ENCODE peak calls at places on chromosomes 13 and 19, in nine cellular contexts. One of them, this sample, is unnamed. For H3K27me3, the result is how much of the 10 kb centered on the place peaks cover.

GRCh38 chr19:17765069-17765618 is 13.9 kb downstream of the FCHO1 start:
- DNase-seq in psoas muscle: peak
- DNase-seq in upper lobe of right lung: peak
- DNase-seq in lung: peak
- DNase-seq in MM.1S: no peak
- DNase-seq in pancreas: peak
- DNase-seq in IMR-90: no peak
- DNase-seq in ascending aorta: peak
- DNase-seq in fibroblast of lung: no peak
- DNase-seq in this sample: no peak

GRCh38 chr13:24618219-24618955 is 61.8 kb upstream of the ATP12A start:
- DNase-seq in upper lobe of right lung: no peak
- DNase-seq in fibroblast of lung: peak
- DNase-seq in ascending aorta: peak
- DNase-seq in MM.1S: no peak
- DNase-seq in pancreas: no peak
- DNase-seq in lung: no peak
- DNase-seq in psoas muscle: no peak
- DNase-seq in IMR-90: no peak
- DNase-seq in this sample: peak

GRCh38 chr19:51980116-51980736 is 6.4 kb downstream of the ZNF350 start:
- DNase-seq in fibroblast of lung: no peak
- DNase-seq in upper lobe of right lung: no peak
- DNase-seq in lung: no peak
- DNase-seq in ascending aorta: no peak
- DNase-seq in psoas muscle: no peak
- DNase-seq in IMR-90: no peak
- DNase-seq in MM.1S: no peak
- DNase-seq in pancreas: no peak
- DNase-seq in this sample: no peak

GRCh38 chr13:37648604-37649003 is 50.0 kb upstream of the POSTN start:
- DNase-seq in upper lobe of right lung: no peak
- DNase-seq in psoas muscle: no peak
- DNase-seq in pancreas: no peak
- DNase-seq in fibroblast of lung: peak
- DNase-seq in IMR-90: peak
- DNase-seq in MM.1S: no peak
- DNase-seq in lung: no peak
- DNase-seq in ascending aorta: no peak
- DNase-seq in this sample: no peak

GRCh38 chr19:34386645-34387445 is 17.4 kb upstream of the PDCD2L start:
- DNase-seq in ascending aorta: no peak
- DNase-seq in pancreas: no peak
- DNase-seq in MM.1S: no peak
- DNase-seq in upper lobe of right lung: no peak
- DNase-seq in lung: no peak
- DNase-seq in IMR-90: no peak
- DNase-seq in fibroblast of lung: no peak
- DNase-seq in psoas muscle: no peak
- DNase-seq in this sample: no peak

GRCh38 chr13:45413826-45414312 is 4.3 kb downstream of the SLC25A30 start:
- DNase-seq in ascending aorta: no peak
- DNase-seq in MM.1S: no peak
- DNase-seq in IMR-90: no peak
- DNase-seq in psoas muscle: no peak
- DNase-seq in fibroblast of lung: peak
- DNase-seq in upper lobe of right lung: no peak
- DNase-seq in pancreas: no peak
- DNase-seq in lung: no peak
- DNase-seq in this sample: no peak

GRCh38 chr19:44142014-44142523 is 715 bp downstream of the ZNF234 start:
- DNase-seq in psoas muscle: peak
- DNase-seq in lung: no peak
- DNase-seq in ascending aorta: no peak
- DNase-seq in upper lobe of right lung: no peak
- DNase-seq in fibroblast of lung: peak
- DNase-seq in IMR-90: peak
- DNase-seq in MM.1S: no peak
- DNase-seq in pancreas: no peak
- DNase-seq in this sample: no peak

GRCh38 chr19:4473011-4473410 is 914 bp downstream of the HDGFL2 start:
- DNase-seq in psoas muscle: no peak
- DNase-seq in lung: no peak
- DNase-seq in MM.1S: no peak
- DNase-seq in IMR-90: no peak
- DNase-seq in pancreas: peak
- DNase-seq in ascending aorta: no peak
- DNase-seq in upper lobe of right lung: no peak
- DNase-seq in fibroblast of lung: no peak
- DNase-seq in this sample: no peak

GRCh38 chr19:37342753-37343152 is 28.1 kb upstream of the ZNF527 start:
- DNase-seq in lung: no peak
- DNase-seq in MM.1S: no peak
- DNase-seq in pancreas: no peak
- DNase-seq in IMR-90: no peak
- DNase-seq in fibroblast of lung: no peak
- DNase-seq in ascending aorta: no peak
- DNase-seq in psoas muscle: no peak
- DNase-seq in upper lobe of right lung: no peak
- DNase-seq in this sample: no peak

GRCh38 chr19:48874309-48875135 is 2.3 kb downstream of the PPP1R15A start:
- DNase-seq in IMR-90: peak
- DNase-seq in lung: no peak
- DNase-seq in fibroblast of lung: peak
- DNase-seq in MM.1S: peak
- DNase-seq in ascending aorta: no peak
- DNase-seq in psoas muscle: no peak
- DNase-seq in upper lobe of right lung: no peak
- DNase-seq in pancreas: peak
- DNase-seq in this sample: no peak

GRCh38 chr19:10744222-10744847 is 26.5 kb downstream of the DNM2 start:
- DNase-seq in ascending aorta: no peak
- DNase-seq in psoas muscle: no peak
- DNase-seq in IMR-90: no peak
- DNase-seq in pancreas: peak
- DNase-seq in lung: no peak
- DNase-seq in fibroblast of lung: no peak
- DNase-seq in MM.1S: no peak
- DNase-seq in upper lobe of right lung: no peak
- DNase-seq in this sample: no peak

DNA sequence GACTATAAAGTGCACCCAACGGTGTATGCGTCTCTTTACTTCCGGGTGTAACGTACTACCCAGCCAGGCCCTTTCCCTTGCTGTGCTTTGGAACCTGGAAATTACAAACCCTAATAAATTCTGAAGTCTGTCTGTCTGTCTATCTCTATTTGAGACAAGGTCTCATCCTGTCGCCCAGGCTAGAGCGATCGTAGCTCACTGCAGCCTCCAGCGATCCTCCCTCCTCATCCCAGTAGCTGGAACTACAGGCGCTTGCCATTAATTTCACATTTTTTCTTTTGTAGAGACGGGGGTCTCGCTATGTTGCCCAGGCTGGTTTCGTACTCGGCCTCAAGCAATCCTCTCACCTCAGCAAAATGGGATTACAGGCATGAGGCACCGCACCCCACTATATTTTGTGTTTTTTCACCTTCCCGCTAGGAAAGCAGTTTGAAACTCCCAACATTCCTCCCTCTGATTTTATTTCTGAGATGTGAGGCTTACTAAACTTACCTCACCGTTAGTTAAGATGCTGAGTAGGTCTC is 471 bp upstream of the RNF6 start:
- DNase-seq in lung: no peak
- DNase-seq in IMR-90: no peak
- DNase-seq in ascending aorta: no peak
- DNase-seq in psoas muscle: no peak
- DNase-seq in MM.1S: no peak
- DNase-seq in pancreas: no peak
- DNase-seq in upper lobe of right lung: no peak
- DNase-seq in fibroblast of lung: no peak
- DNase-seq in this sample: no peak
- TF ChIP-seq CTCF in lung: no peak
- TF ChIP-seq CTCF in IMR-90: no peak
- TF ChIP-seq CTCF in ascending aorta: no peak
- TF ChIP-seq CTCF in psoas muscle: no peak
- TF ChIP-seq CTCF in MM.1S: no peak
- TF ChIP-seq CTCF in pancreas: no peak
- TF ChIP-seq CTCF in upper lobe of right lung: no peak
- TF ChIP-seq CTCF in fibroblast of lung: no peak
- TF ChIP-seq CTCF in this sample: no peak

GRCh38 chr19:47483800-47484690 is at the start of gene KPTN:
- DNase-seq in ascending aorta: peak
- DNase-seq in fibroblast of lung: peak
- DNase-seq in lung: peak
- DNase-seq in pancreas: peak
- DNase-seq in upper lobe of right lung: peak
- DNase-seq in IMR-90: peak
- DNase-seq in psoas muscle: peak
- DNase-seq in MM.1S: peak
- DNase-seq in this sample: peak

GRCh38 chr19:47485210-47485609 is 1.2 kb upstream of the KPTN start:
- DNase-seq in ascending aorta: no peak
- DNase-seq in fibroblast of lung: no peak
- DNase-seq in IMR-90: no peak
- DNase-seq in lung: no peak
- DNase-seq in upper lobe of right lung: no peak
- DNase-seq in psoas muscle: no peak
- DNase-seq in pancreas: peak
- DNase-seq in MM.1S: no peak
- DNase-seq in this sample: no peak

GRCh38 chr19:47481460-47482052 is 2.5 kb downstream of the KPTN start:
- DNase-seq in fibroblast of lung: no peak
- DNase-seq in upper lobe of right lung: no peak
- DNase-seq in lung: no peak
- DNase-seq in ascending aorta: no peak
- DNase-seq in MM.1S: no peak
- DNase-seq in IMR-90: no peak
- DNase-seq in pancreas: no peak
- DNase-seq in psoas muscle: no peak
- DNase-seq in this sample: no peak

GRCh38 chr19:47480658-47481057 is 3.4 kb downstream of the KPTN start:
- DNase-seq in psoas muscle: no peak
- DNase-seq in pancreas: peak
- DNase-seq in ascending aorta: no peak
- DNase-seq in IMR-90: no peak
- DNase-seq in lung: no peak
- DNase-seq in fibroblast of lung: no peak
- DNase-seq in MM.1S: no peak
- DNase-seq in upper lobe of right lung: no peak
- DNase-seq in this sample: no peak

DNA sequence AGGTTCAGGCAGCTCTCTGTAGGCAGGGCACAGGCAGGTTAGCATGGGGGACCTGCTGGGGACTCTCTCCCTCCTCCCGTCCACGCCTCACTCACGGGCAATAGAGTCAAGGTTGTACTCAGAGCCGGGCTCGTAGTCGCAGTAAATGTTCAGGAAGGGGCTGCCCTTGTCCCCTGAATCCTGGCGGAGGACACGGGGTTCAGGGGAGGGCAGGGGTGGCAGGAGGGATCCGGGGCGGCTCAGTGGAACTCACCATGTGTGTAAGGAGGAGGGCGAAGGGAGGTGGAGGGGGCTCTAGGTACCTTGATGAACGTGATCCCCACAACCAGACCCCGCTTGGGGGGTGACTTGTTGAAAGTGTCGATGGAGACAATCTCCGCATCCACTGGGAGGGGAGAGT is 819 bp downstream of the KPTN start:
- DNase-seq in psoas muscle: no peak
- DNase-seq in MM.1S: no peak
- DNase-seq in fibroblast of lung: no peak
- DNase-seq in upper lobe of right lung: no peak
- DNase-seq in lung: no peak
- DNase-seq in pancreas: peak
- DNase-seq in ascending aorta: no peak
- DNase-seq in IMR-90: no peak
- DNase-seq in this sample: no peak
- H3K27me3 ChIP-seq in psoas muscle: under half
- H3K27me3 ChIP-seq in MM.1S: under half
- H3K27me3 ChIP-seq in fibroblast of lung: under half
- H3K27me3 ChIP-seq in upper lobe of right lung: under half
- H3K27me3 ChIP-seq in lung: under half
- H3K27me3 ChIP-seq in pancreas: under half
- H3K27me3 ChIP-seq in ascending aorta: under half
- H3K27me3 ChIP-seq in IMR-90: under half
- H3K27me3 ChIP-seq in this sample: under half

GRCh38 chr13:57340878-57341277 is 173.9 kb downstream of the PRR20E start:
- DNase-seq in fibroblast of lung: no peak
- DNase-seq in psoas muscle: no peak
- DNase-seq in IMR-90: no peak
- DNase-seq in ascending aorta: no peak
- DNase-seq in pancreas: no peak
- DNase-seq in MM.1S: no peak
- DNase-seq in lung: no peak
- DNase-seq in upper lobe of right lung: no peak
- DNase-seq in this sample: no peak

DNA sequence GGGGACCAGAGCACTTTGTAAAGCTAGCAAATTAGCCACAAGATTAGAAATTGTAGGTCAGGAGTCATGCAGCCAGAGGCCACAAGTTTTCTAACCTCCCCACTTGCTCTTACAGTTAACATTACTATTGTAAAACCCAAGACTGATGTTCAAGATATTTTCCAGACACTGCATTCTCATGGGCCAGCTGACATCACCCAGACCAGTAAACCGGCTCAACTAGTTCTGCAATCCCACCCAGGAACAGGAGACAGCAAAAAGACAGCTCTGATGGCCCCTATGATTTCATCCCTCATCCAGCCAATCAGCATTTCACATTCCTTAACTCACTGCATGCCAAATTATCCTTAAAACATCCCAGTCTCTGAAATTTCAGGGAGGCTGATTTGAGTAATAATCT is 178.5 kb downstream of the PRR20E start:
- DNase-seq in psoas muscle: no peak
- DNase-seq in pancreas: no peak
- DNase-seq in lung: no peak
- DNase-seq in upper lobe of right lung: no peak
- DNase-seq in MM.1S: no peak
- DNase-seq in fibroblast of lung: no peak
- DNase-seq in ascending aorta: no peak
- DNase-seq in IMR-90: no peak
- DNase-seq in this sample: no peak
- H3K4me3 ChIP-seq in psoas muscle: no peak
- H3K4me3 ChIP-seq in pancreas: no peak
- H3K4me3 ChIP-seq in lung: no peak
- H3K4me3 ChIP-seq in upper lobe of right lung: no peak
- H3K4me3 ChIP-seq in MM.1S: no peak
- H3K4me3 ChIP-seq in fibroblast of lung: no peak
- H3K4me3 ChIP-seq in ascending aorta: no peak
- H3K4me3 ChIP-seq in IMR-90: no peak
- H3K4me3 ChIP-seq in this sample: no peak

DNA sequence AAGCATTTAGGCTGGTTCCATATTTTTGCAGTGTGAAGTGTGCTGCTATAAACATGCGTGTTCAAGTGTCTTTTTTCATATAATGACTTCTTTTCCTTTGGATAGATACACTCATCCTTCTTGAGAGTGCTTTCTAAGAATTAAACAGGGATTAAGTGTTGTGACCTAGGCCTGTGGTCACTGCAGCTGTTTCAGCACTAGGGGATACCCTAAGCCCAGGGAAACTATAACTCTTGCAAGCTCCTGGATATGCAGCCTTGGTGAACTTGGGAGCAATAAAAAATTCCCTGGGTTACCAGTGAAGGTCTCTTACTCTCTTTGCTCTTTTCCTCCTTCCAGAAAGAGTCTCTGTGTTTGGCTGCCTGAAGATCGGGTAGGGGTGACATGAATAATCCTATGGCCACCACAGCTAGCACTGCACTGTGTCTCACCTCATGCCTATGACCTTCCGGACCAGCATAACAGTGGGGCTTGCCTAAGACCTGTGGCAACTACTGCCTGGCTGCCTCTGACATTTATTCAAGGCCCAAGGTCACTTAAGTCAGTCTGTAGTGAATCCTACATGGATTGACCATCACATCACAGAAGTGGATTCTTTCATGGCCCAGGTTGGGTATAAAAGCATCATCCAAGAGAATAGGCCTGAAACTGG is 799.7 kb downstream of the DACH1 start:
- DNase-seq in psoas muscle: no peak
- DNase-seq in ascending aorta: no peak
- DNase-seq in lung: no peak
- DNase-seq in IMR-90: no peak
- DNase-seq in pancreas: no peak
- DNase-seq in MM.1S: no peak
- DNase-seq in fibroblast of lung: no peak
- DNase-seq in upper lobe of right lung: no peak
- DNase-seq in this sample: no peak
- TF ChIP-seq CTCF in psoas muscle: no peak
- TF ChIP-seq CTCF in ascending aorta: no peak
- TF ChIP-seq CTCF in lung: no peak
- TF ChIP-seq CTCF in IMR-90: no peak
- TF ChIP-seq CTCF in pancreas: no peak
- TF ChIP-seq CTCF in MM.1S: no peak
- TF ChIP-seq CTCF in fibroblast of lung: peak
- TF ChIP-seq CTCF in upper lobe of right lung: no peak
- TF ChIP-seq CTCF in this sample: no peak

This sample was measured in GM06990.